ENCODE peak calls at places on chromosomes 6 and 20, in six cellular contexts. S is iPS-NIHi11; V is endothelial cell; C is stimulated activated CD4-positive, alpha-beta T cell treated with anti-CD3 and anti-CD28 coated beads, TNF-alpha, amount 100 ng/mL, for 1 hour; L is WTC11; Y is left ventricle myocardium superior. X is an unnamed sample.

GRCh38 chr6:125827788-125828313 is 37.1 kb downstream of the NCOA7 start:
- DNase-seq in S (no peak), V (no peak), C (no peak), L (no peak), Y (no peak), X (no peak)

GRCh38 chr6:111804627-111805235 is 68.5 kb downstream of the FYN start:
- DNase-seq in S (no peak), V (no peak), C (peak), L (no peak), Y (no peak), X (no peak)

GRCh38 chr20:58839474-58839874 is 11.2 kb downstream of the GNAS-AS1 start:
- DNase-seq in S (peak), V (peak), C (no peak), L (peak), Y (peak), X (peak)

GRCh38 chr6:131116755-131117360 is 18.4 kb upstream of the AKAP7 start:
- DNase-seq in S (peak), V (peak), C (no peak), L (no peak), Y (no peak), X (no peak)

GRCh38 chr6:13911337-13911736 is 13.4 kb upstream of the RNF182 start:
- DNase-seq in S (no peak), V (no peak), C (no peak), L (no peak), Y (no peak), X (no peak)

GRCh38 chr6:52497652-52498408 is 77.7 kb downstream of the EFHC1 start:
- DNase-seq in S (no peak), V (no peak), C (no peak), L (no peak), Y (peak), X (no peak)

GRCh38 chr6:75791881-75792280 is 42.8 kb downstream of the MYO6 start:
- DNase-seq in S (no peak), V (no peak), C (no peak), L (no peak), Y (no peak), X (no peak)

GRCh38 chr6:159610881-159611280 is 82.2 kb downstream of the SOD2 start:
- DNase-seq in S (no peak), V (no peak), C (no peak), L (no peak), Y (no peak), X (no peak)

GRCh38 chr20:23200413-23200812 is 114.3 kb upstream of the CD93 start:
- DNase-seq in S (no peak), V (no peak), C (no peak), L (no peak), Y (no peak), X (no peak)

GRCh38 chr6:68122032-68122431 is 513.0 kb upstream of the ADGRB3 start:
- DNase-seq in S (no peak), V (no peak), C (no peak), L (no peak), Y (no peak), X (no peak)